ENCODE peak calls at places on chromosomes 6 and 20, in nine cellular contexts. Q, V, J, E, S, H, Y, W and O are unnamed samples.
A peak's percentile ranks its signal among the peaks of the same experiment; 100 is the strongest.

GRCh38 chr6:143264291-143264834 is 186.1 kb downstream of the ADAT2 start:
- DNase-seq in Q (no peak), V (no peak), J (no peak), E (no peak), S (no peak), H (no peak), Y (no peak), W (no peak), O (no peak)

GRCh38 chr20:10982692-10983091 is 308.9 kb upstream of the JAG1 start:
- DNase-seq in Q (peak; percentile 96), V (no peak), J (no peak), E (no peak), S (peak; percentile 45), H (no peak), Y (peak; percentile 83), W (peak; percentile 89), O (no peak)

GRCh38 chr6:137970368-137970767 is 103.3 kb downstream of the TNFAIP3 start:
- DNase-seq in Q (no peak), V (no peak), J (no peak), E (no peak), S (no peak), H (peak; percentile 25), Y (no peak), W (no peak), O (no peak)

GRCh38 chr6:3822747-3823445 is 26.3 kb upstream of the FAM50B start:
- DNase-seq in Q (peak; percentile 34), V (no peak), J (no peak), E (no peak), S (no peak), H (no peak), Y (no peak), W (peak; percentile 80), O (no peak)

GRCh38 chr20:37095108-37095608 is 639 bp downstream of the RBL1 start:
- DNase-seq in Q (peak; percentile 39), V (no peak), J (peak; percentile 58), E (peak; percentile 75), S (no peak), H (peak; percentile 82), Y (no peak), W (peak; percentile 15), O (peak; percentile 53)

GRCh38 chr20:52766645-52767435 is 205.3 kb upstream of the TSHZ2 start:
- DNase-seq in Q (no peak), V (no peak), J (no peak), E (no peak), S (no peak), H (no peak), Y (no peak), W (no peak), O (no peak)

GRCh38 chr20:48767269-48767960 is 60.4 kb downstream of the PREX1 start:
- DNase-seq in Q (no peak), V (no peak), J (no peak), E (no peak), S (no peak), H (no peak), Y (no peak), W (no peak), O (peak; percentile 14)

GRCh38 chr20:57544838-57545564 is 15.9 kb upstream of the PCK1 start:
- DNase-seq in Q (no peak), V (no peak), J (no peak), E (no peak), S (no peak), H (no peak), Y (no peak), W (no peak), O (peak; percentile 76)

GRCh38 chr6:105179244-105180065 is at the start of gene POPDC3:
- DNase-seq in Q (peak; percentile 69), V (peak; percentile 69), J (peak; percentile 36), E (no peak), S (no peak), H (no peak), Y (no peak), W (no peak), O (no peak)

GRCh38 chr20:50652702-50653294 is 38.5 kb downstream of the RIPOR3 start:
- DNase-seq in Q (peak; percentile 25), V (no peak), J (no peak), E (no peak), S (no peak), H (peak; percentile 31), Y (no peak), W (no peak), O (no peak)

GRCh38 chr20:50654899-50655298 is 36.4 kb downstream of the RIPOR3 start:
- DNase-seq in Q (peak; percentile 65), V (no peak), J (no peak), E (no peak), S (no peak), H (no peak), Y (no peak), W (no peak), O (no peak)

GRCh38 chr20:50651676-50652075 is 39.7 kb downstream of the RIPOR3 start:
- DNase-seq in Q (no peak), V (no peak), J (no peak), E (no peak), S (no peak), H (no peak), Y (no peak), W (no peak), O (no peak)

GRCh38 chr20:50658804-50659380 is 32.5 kb downstream of the RIPOR3 start:
- DNase-seq in Q (no peak), V (no peak), J (no peak), E (no peak), S (no peak), H (no peak), Y (no peak), W (no peak), O (no peak)

GRCh38 chr20:50655325-50655880 is 35.9 kb downstream of the RIPOR3 start:
- DNase-seq in Q (peak; percentile 92), V (no peak), J (no peak), E (no peak), S (no peak), H (no peak), Y (peak; percentile 70), W (no peak), O (peak; percentile 63)
- H3K4me1 ChIP-seq in Q (peaks cover 16% of the 10 kb centered on the region), V (peaks cover 6% of the 10 kb centered on the region), J (peaks cover 29% of the 10 kb centered on the region), E (no peaks in the 10 kb centered on the region), S (peaks cover 18% of the 10 kb centered on the region), H (no peaks in the 10 kb centered on the region), Y (no peaks in the 10 kb centered on the region), W (no peaks in the 10 kb centered on the region), O (no peaks in the 10 kb centered on the region)

DNA sequence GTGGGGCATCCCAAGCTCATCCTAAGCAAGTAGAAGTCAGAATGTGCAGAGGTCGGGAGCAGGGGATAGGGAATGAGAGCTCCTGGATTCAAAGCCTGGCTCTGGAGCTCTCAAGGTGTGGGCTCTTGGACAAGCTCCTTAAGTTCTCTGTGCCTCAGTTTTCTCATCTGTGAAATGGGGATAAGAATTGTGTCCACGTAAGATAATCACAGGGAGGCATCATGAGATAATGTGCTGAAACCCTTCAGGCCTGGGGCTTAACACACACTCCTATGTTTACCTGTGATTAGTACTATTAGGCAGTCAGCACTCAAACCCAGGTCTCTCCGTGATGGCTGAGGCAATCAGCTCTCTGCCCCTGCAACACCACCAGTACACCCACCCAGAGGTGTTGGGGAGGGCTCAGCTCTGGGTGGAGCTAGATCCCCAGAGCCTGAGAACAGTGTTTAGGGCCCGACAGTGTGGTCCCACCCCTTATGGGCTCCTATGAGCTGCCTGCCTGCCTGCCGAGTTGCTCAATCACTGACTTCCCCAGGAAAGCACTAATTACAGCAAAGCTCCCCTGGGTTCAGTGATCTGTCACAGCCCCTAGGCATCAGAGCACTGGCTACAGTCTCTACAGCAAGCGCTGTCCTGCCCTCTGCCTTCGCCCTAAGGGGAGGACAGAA is 6.3 kb upstream of the SIRPA start:
- DNase-seq in Q (peak; percentile 53), V (no peak), J (peak; percentile 54), E (no peak), S (no peak), H (no peak), Y (no peak), W (peak; percentile 74), O (no peak)
- H3K4me1 ChIP-seq in Q (peaks cover 11% of the 10 kb centered on the region), V (peaks cover 8% of the 10 kb centered on the region), J (peaks cover 25% of the 10 kb centered on the region), E (no peaks in the 10 kb centered on the region), S (peaks cover 14% of the 10 kb centered on the region), H (no peaks in the 10 kb centered on the region), Y (no peaks in the 10 kb centered on the region), W (peaks cover 3% of the 10 kb centered on the region), O (no peaks in the 10 kb centered on the region)

GRCh38 chr6:43702147-43702521 is 14.5 kb upstream of the MRPS18A start:
- DNase-seq in Q (no peak), V (no peak), J (no peak), E (no peak), S (no peak), H (no peak), Y (no peak), W (no peak), O (no peak)

GRCh38 chr6:43702522-43703440 is 15.2 kb upstream of the MRPS18A start:
- DNase-seq in Q (peak; percentile 97), V (peak; percentile 92), J (peak; percentile 80), E (no peak), S (peak; percentile 77), H (peak; percentile 62), Y (peak; percentile 96), W (peak; percentile 94), O (peak; percentile 84)

GRCh38 chr6:43705996-43706395 is 18.4 kb upstream of the MRPS18A start:
- DNase-seq in Q (peak; percentile 42), V (no peak), J (no peak), E (no peak), S (no peak), H (peak; percentile 87), Y (no peak), W (peak; percentile 55), O (peak; percentile 29)

GRCh38 chr6:43706788-43707187 is 19.2 kb upstream of the MRPS18A start:
- DNase-seq in Q (no peak), V (no peak), J (no peak), E (no peak), S (no peak), H (no peak), Y (no peak), W (no peak), O (no peak)

DNA sequence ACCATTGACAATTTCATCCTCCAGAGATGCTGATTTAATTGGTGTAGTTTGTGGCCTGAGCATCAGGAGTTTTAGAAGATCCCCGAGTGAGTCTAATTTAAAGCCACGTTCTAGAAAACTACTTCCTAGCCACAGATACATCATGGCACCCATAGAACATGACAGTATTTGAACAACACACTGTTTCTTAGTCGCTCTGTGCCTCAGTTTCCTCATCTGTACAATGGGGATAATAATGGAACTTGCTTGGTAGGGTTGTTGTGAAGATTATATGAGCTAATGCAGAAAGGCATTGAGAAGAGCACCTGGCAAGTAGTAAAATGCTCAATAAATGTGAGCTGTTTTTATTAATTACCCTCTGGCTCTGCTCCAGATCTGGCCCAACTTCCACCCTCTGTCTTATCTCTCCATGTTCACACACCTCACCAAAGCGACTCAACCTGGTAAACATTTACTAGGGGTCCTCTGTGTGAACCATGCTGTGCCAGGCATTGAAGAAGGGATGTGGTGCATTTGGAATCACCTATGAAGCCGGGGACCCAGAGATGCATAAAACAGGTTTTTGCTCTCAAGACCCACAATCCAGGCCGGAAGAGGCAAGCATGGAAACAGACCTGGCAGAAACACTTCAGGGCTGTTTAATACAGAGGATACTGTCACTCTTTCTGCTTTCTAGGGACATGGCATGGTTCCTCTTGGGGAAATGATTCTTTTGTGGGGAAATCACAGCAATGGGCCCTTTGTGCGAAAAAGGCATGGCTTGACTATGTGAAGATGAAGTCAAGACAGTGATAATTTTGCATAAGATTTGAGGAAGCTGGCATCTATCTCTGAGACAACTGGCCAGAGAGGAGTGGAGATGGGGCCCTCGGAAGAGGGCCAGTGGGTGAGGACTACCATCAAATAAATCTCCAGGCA is 16.2 kb upstream of the MRPS18A start:
- DNase-seq in Q (no peak), V (no peak), J (no peak), E (no peak), S (no peak), H (peak; percentile 63), Y (no peak), W (no peak), O (no peak)
- H3K4me1 ChIP-seq in Q (peaks cover 23% of the 10 kb centered on the region), V (peaks cover 63% of the 10 kb centered on the region), J (peaks cover 30% of the 10 kb centered on the region), E (no peaks in the 10 kb centered on the region), S (peaks cover 14% of the 10 kb centered on the region), H (peaks cover 63% of the 10 kb centered on the region), Y (peaks cover 5% of the 10 kb centered on the region), W (peaks cover 13% of the 10 kb centered on the region), O (no peaks in the 10 kb centered on the region)

GRCh38 chr6:46923476-46923875 is 1.7 kb upstream of the ADGRF5 start:
- DNase-seq in Q (no peak), V (no peak), J (no peak), E (no peak), S (no peak), H (no peak), Y (no peak), W (no peak), O (no peak)
- H3K4me1 ChIP-seq in Q (peaks cover 12% of the 10 kb centered on the region), V (peaks cover 46% of the 10 kb centered on the region), J (no peaks in the 10 kb centered on the region), E (no peaks in the 10 kb centered on the region), S (peaks cover 5% of the 10 kb centered on the region), H (no peaks in the 10 kb centered on the region), Y (no peaks in the 10 kb centered on the region), W (no peaks in the 10 kb centered on the region), O (no peaks in the 10 kb centered on the region)